ENCODE peak calls at places on chromosomes 4 and X, in five cellular contexts. R, M, C, P and T are unnamed samples.

GRCh38 chr4:121817006-121817405 is 6.7 kb downstream of the CCNA2 start:
- DNase-seq in R (no peak), M (no peak), C (no peak), P (no peak), T (no peak)

GRCh38 chrX:37824491-37825224 is 22.7 kb downstream of the DYNLT3 start:
- DNase-seq in R (no peak), M (no peak), C (no peak), P (no peak), T (no peak)

GRCh38 chr4:185890196-185890595 is 78.2 kb upstream of the SORBS2 start:
- DNase-seq in R (no peak), M (no peak), C (no peak), P (no peak), T (no peak)

GRCh38 chrX:54785901-54786300 is 12.2 kb downstream of the ITIH6 start:
- DNase-seq in R (no peak), M (no peak), C (peak; percentile 78), P (no peak), T (peak; percentile 43)

GRCh38 chr4:26779224-26779623 is 81.4 kb upstream of the STIM2 start:
- DNase-seq in R (no peak), M (no peak), C (no peak), P (no peak), T (no peak)

GRCh38 chr4:187995322-187996207 is at the start of gene ZFP42:
- DNase-seq in R (no peak), M (no peak), C (peak; percentile 94), P (no peak), T (no peak)

GRCh38 chr4:84669201-84669600 is 86.3 kb downstream of the CDS1 start:
- DNase-seq in R (no peak), M (no peak), C (no peak), P (no peak), T (peak; percentile 13)

GRCh38 chrX:112687189-112687691 is 7.5 kb upstream of the LHFPL1 start:
- DNase-seq in R (no peak), M (peak; percentile 58), C (no peak), P (no peak), T (no peak)

GRCh38 chrX:117998171-117998570 is 118.4 kb downstream of the KLHL13 start:
- DNase-seq in R (no peak), M (no peak), C (no peak), P (no peak), T (no peak)

GRCh38 chrX:11533211-11533651 is 132.5 kb downstream of the ARHGAP6 start:
- DNase-seq in R (peak; percentile 87), M (peak; percentile 89), C (no peak), P (peak; percentile 61), T (peak; percentile 73)

GRCh38 chrX:9356846-9357245 is 108.0 kb upstream of the TBL1X start:
- DNase-seq in R (no peak), M (peak; percentile 33), C (no peak), P (no peak), T (no peak)

DNA sequence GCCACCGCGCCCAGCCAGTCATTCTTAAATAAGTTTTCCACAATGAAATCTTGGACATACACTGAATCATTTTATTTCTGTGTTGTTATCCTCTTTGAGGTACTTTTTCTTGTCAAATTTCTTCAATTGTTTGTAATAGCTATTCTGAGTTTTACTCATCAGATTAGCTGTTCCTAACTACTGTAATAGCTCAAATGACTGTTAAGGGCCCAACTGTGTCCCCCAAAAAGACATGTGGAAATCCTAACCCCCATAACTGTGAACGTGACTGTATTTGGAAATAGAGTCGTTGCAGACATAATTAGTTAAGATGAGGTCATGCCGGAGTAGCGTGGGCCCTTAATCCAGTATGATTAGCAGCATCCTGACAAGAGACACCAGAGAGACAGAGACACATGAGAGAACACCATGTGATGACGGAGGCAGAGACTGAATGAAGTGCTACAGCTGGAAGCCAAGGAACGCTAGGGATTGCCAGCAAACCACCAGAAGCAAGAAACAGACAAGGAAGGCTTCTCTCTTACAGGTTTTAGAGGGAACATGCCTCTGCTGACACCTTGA is 22.9 kb downstream of the ACOT9 start:
- DNase-seq in R (no peak), M (no peak), C (no peak), P (no peak), T (no peak)
- TF ChIP-seq CTCF in R (no peak), M (no peak), C (no peak), P (no peak), T (no peak)

GRCh38 chr4:40189997-40190396 is 6.8 kb upstream of the RHOH start:
- DNase-seq in R (peak; percentile 52), M (peak; percentile 11), C (no peak), P (no peak), T (peak; percentile 71)
- H3K4me3 ChIP-seq in R (peak overlapping the region; percentile 67), M (no peak overlapping the region), C (no peak overlapping the region), P (peak overlapping the region; percentile 88), T (peak overlapping the region; percentile 87)

GRCh38 chr4:93199492-93199891 is 629.1 kb upstream of the ATOH1 start:
- DNase-seq in R (peak; percentile 31), M (peak; percentile 29), C (peak; percentile 75), P (no peak), T (peak; percentile 26)
- TF ChIP-seq CTCF in R (peak; percentile 44), M (peak; percentile 55), C (peak; percentile 79), P (peak; percentile 39), T (peak; percentile 15)

GRCh38 chr4:6781561-6781960 is 966 bp upstream of the KIAA0232 start:
- DNase-seq in R (no peak), M (no peak), C (no peak), P (no peak), T (no peak)
- H3K4me3 ChIP-seq in R (peak overlapping the region; percentile 61), M (peak overlapping the region; percentile 78), C (peak overlapping the region; percentile 62), P (peak overlapping the region; percentile 75), T (peak overlapping the region; percentile 68)

GRCh38 chrX:50206753-50207152 is 2.2 kb downstream of the CCNB3 start:
- DNase-seq in R (no peak), M (no peak), C (peak; percentile 48), P (no peak), T (no peak)

GRCh38 chrX:50211510-50211909 is 6.9 kb downstream of the CCNB3 start:
- DNase-seq in R (no peak), M (peak; percentile 4), C (peak; percentile 67), P (no peak), T (peak; percentile 1)
- TF ChIP-seq CTCF in R (no peak), M (no peak), C (peak; percentile 68), P (no peak), T (peak; percentile 11)

GRCh38 chr4:8160233-8160560 is 1.6 kb upstream of the ABLIM2 start:
- DNase-seq in R (no peak), M (no peak), C (no peak), P (no peak), T (no peak)
- H3K4me3 ChIP-seq in R (no peak overlapping the region), M (no peak overlapping the region), C (no peak overlapping the region), P (no peak overlapping the region), T (no peak overlapping the region)

GRCh38 chrX:110214684-110215083 is 103.2 kb downstream of the AMMECR1 start:
- DNase-seq in R (no peak), M (no peak), C (no peak), P (no peak), T (no peak)

GRCh38 chrX:110213183-110213582 is 104.7 kb downstream of the AMMECR1 start:
- DNase-seq in R (no peak), M (no peak), C (no peak), P (no peak), T (no peak)

GRCh38 chrX:110211340-110211739 is 106.5 kb downstream of the AMMECR1 start:
- DNase-seq in R (no peak), M (no peak), C (no peak), P (no peak), T (no peak)

GRCh38 chrX:110210417-110211139 is 107.3 kb downstream of the AMMECR1 start:
- DNase-seq in R (no peak), M (peak; percentile 96), C (no peak), P (no peak), T (no peak)

DNA sequence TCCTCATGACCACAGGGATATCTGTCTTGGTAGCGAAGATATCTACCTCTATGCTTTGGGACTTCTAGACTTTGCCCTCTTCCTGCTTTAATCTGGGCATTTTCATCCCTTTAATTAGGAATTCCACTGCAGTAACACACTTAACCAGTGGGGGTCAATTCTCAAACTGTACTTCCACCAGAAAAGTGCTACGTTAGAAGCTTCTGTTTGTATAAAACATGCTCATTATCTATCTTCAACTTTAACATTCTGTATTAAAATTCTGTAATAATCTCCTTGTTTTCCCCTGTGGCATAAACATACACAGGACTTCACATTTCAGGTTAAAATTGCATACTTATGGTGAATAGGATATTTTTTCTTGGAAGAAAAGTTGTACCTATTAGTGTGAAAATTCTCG is 105.6 kb downstream of the AMMECR1 start:
- DNase-seq in R (no peak), M (peak; percentile 10), C (no peak), P (no peak), T (no peak)
- TF ChIP-seq CTCF in R (no peak), M (no peak), C (peak; percentile 70), P (no peak), T (peak; percentile 6)

DNA sequence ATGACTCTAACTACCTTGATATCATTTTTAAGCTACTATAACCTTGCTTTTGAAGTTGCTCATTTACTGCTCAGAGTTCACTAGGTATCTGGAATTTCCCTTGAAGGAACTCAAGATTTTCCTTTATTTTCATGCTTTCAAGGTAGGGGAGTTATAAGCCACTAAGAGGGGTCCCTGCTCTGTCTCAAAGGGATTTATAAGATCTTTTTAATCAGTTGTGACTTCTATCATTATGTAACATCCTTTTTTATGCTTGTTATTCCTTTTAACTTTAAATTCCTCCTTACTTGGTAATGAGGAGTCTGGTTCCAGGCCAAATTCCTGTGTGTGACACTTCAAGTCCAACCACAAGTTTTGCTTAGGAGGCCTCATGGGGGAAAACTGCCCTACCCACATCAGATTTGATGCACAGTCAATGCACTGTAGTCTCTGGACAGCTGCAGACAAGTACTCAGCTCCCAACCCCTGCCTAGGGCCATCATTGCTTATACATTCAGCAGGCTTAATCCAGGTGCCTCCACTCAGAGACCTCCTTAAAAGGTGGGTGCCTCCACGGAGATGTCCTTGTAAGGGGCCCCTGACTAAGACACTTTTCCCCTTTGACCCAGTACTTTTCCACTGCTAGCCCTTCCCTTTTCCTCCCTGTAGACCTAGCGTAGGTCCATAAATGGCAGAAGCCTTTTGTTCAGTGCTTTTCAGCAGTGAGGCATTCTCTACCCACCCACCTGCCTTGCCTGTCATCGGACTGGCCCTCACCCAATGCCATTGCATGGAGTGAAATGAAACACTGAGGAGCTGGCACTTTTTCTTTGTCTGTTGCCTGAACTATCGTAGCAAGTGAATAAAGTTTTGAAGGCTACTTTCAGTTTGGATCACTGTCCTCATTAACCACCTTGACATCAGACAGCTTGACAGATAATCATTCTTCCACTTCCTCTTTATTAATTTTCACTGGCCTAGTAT is 23.9 kb upstream of the PLK4 start:
- DNase-seq in R (no peak), M (peak; percentile 93), C (no peak), P (peak; percentile 60), T (peak; percentile 67)
- H3K4me3 ChIP-seq in R (no peak overlapping the region), M (no peak overlapping the region), C (no peak overlapping the region), P (peak overlapping the region; percentile 59), T (peak overlapping the region; percentile 39)